ENCODE peak calls at places on chromosome 12, in seven cellular contexts. One of them, this sample, is unnamed.

GRCh38 chr12:111256629-111257434 is 112.1 kb downstream of the PHETA1 start:
- DNase-seq in GM12891: no peak
- DNase-seq in GM12878: no peak
- DNase-seq in SK-N-SH: no peak
- DNase-seq in K562: no peak
- DNase-seq in GM12892: no peak
- DNase-seq in HepG2: no peak
- DNase-seq in this sample: no peak

GRCh38 chr12:50799908-50800307 is 36.0 kb downstream of the ATF1 start:
- DNase-seq in GM12891: no peak
- DNase-seq in GM12878: no peak
- DNase-seq in SK-N-SH: peak; percentile 24
- DNase-seq in K562: no peak
- DNase-seq in GM12892: no peak
- DNase-seq in HepG2: no peak
- DNase-seq in this sample: no peak

GRCh38 chr12:84912191-84913142 is at the start of gene SLC6A15:
- DNase-seq in GM12891: peak; percentile 6
- DNase-seq in GM12878: no peak
- DNase-seq in SK-N-SH: peak; percentile 91
- DNase-seq in K562: no peak
- DNase-seq in GM12892: peak; percentile 6
- DNase-seq in HepG2: no peak
- DNase-seq in this sample: no peak

GRCh38 chr12:84738481-84738972 is 174.1 kb downstream of the SLC6A15 start:
- DNase-seq in GM12891: no peak
- DNase-seq in GM12878: no peak
- DNase-seq in SK-N-SH: no peak
- DNase-seq in K562: no peak
- DNase-seq in GM12892: no peak
- DNase-seq in HepG2: no peak
- DNase-seq in this sample: no peak

GRCh38 chr12:27284751-27285150 is 40.7 kb downstream of the STK38L start:
- DNase-seq in GM12891: no peak
- DNase-seq in GM12878: peak; percentile 89
- DNase-seq in SK-N-SH: no peak
- DNase-seq in K562: no peak
- DNase-seq in GM12892: no peak
- DNase-seq in HepG2: no peak
- DNase-seq in this sample: no peak

GRCh38 chr12:87687362-87687761 is 341.8 kb downstream of the C12orf50 start:
- DNase-seq in GM12891: no peak
- DNase-seq in GM12878: no peak
- DNase-seq in SK-N-SH: no peak
- DNase-seq in K562: no peak
- DNase-seq in GM12892: no peak
- DNase-seq in HepG2: no peak
- DNase-seq in this sample: no peak

GRCh38 chr12:65517656-65518210 is 239.2 kb downstream of the MSRB3 start:
- DNase-seq in GM12891: no peak
- DNase-seq in GM12878: no peak
- DNase-seq in SK-N-SH: no peak
- DNase-seq in K562: no peak
- DNase-seq in GM12892: no peak
- DNase-seq in HepG2: no peak
- DNase-seq in this sample: no peak

GRCh38 chr12:88206636-88207035 is 64.5 kb downstream of the TMTC3 start:
- DNase-seq in GM12891: no peak
- DNase-seq in GM12878: no peak
- DNase-seq in SK-N-SH: no peak
- DNase-seq in K562: no peak
- DNase-seq in GM12892: no peak
- DNase-seq in HepG2: no peak
- DNase-seq in this sample: no peak

GRCh38 chr12:30000401-30000800 is 216.7 kb upstream of the TMTC1 start:
- DNase-seq in GM12891: no peak
- DNase-seq in GM12878: no peak
- DNase-seq in SK-N-SH: no peak
- DNase-seq in K562: no peak
- DNase-seq in GM12892: no peak
- DNase-seq in HepG2: no peak
- DNase-seq in this sample: no peak

GRCh38 chr12:111330800-111331752 is 37.8 kb downstream of the PHETA1 start:
- DNase-seq in GM12891: no peak
- DNase-seq in GM12878: no peak
- DNase-seq in SK-N-SH: no peak
- DNase-seq in K562: peak; percentile 40
- DNase-seq in GM12892: no peak
- DNase-seq in HepG2: peak; percentile 59
- DNase-seq in this sample: no peak

GRCh38 chr12:16359512-16360491 is 12.4 kb downstream of the MGST1 start:
- DNase-seq in GM12891: no peak
- DNase-seq in GM12878: no peak
- DNase-seq in SK-N-SH: peak; percentile 52
- DNase-seq in K562: peak; percentile 53
- DNase-seq in GM12892: no peak
- DNase-seq in HepG2: peak; percentile 56
- DNase-seq in this sample: peak; percentile 85

GRCh38 chr12:51941011-51941561 is 10.4 kb upstream of the ACVR1B start:
- DNase-seq in GM12891: no peak
- DNase-seq in GM12878: no peak
- DNase-seq in SK-N-SH: peak; percentile 77
- DNase-seq in K562: no peak
- DNase-seq in GM12892: no peak
- DNase-seq in HepG2: no peak
- DNase-seq in this sample: no peak

GRCh38 chr12:53101266-53101665 is 2.0 kb upstream of the SOAT2 start:
- DNase-seq in GM12891: no peak
- DNase-seq in GM12878: no peak
- DNase-seq in SK-N-SH: no peak
- DNase-seq in K562: peak; percentile 0
- DNase-seq in GM12892: no peak
- DNase-seq in HepG2: no peak
- DNase-seq in this sample: no peak

GRCh38 chr12:109291531-109292341 is 17.3 kb downstream of the FOXN4 start:
- DNase-seq in GM12891: no peak
- DNase-seq in GM12878: no peak
- DNase-seq in SK-N-SH: peak; percentile 95
- DNase-seq in K562: no peak
- DNase-seq in GM12892: no peak
- DNase-seq in HepG2: no peak
- DNase-seq in this sample: peak; percentile 56

GRCh38 chr12:81146228-81147225 is 68.6 kb downstream of the ACSS3 start:
- DNase-seq in GM12891: no peak
- DNase-seq in GM12878: no peak
- DNase-seq in SK-N-SH: no peak
- DNase-seq in K562: no peak
- DNase-seq in GM12892: no peak
- DNase-seq in HepG2: peak; percentile 87
- DNase-seq in this sample: no peak

GRCh38 chr12:117227000-117227653 is 36.9 kb upstream of the FBXO21 start:
- DNase-seq in GM12891: no peak
- DNase-seq in GM12878: no peak
- DNase-seq in SK-N-SH: no peak
- DNase-seq in K562: no peak
- DNase-seq in GM12892: no peak
- DNase-seq in HepG2: no peak
- DNase-seq in this sample: no peak

DNA sequence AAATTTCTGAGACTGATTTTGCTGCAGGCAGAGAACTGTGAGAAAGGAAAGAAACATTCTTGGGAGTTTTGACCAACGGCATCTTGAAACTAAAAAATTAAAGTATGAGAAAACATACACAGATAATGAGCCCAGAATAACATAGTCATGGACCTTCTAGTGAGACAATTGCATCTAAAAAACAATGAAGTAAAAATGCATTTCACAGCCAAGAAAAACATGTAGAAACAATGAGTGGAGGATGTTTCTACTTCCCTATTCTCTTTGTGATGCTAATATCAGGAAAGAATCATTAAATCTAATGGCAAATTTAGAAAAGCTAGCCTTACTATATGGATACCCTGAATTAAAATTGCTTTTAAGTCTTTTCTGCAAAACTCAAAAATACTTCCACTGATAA is 12.2 kb upstream of the PLEKHG7 start:
- DNase-seq in GM12891: no peak
- DNase-seq in GM12878: no peak
- DNase-seq in SK-N-SH: no peak
- DNase-seq in K562: no peak
- DNase-seq in GM12892: no peak
- DNase-seq in HepG2: no peak
- DNase-seq in this sample: no peak
- TF ChIP-seq TAF1 in GM12891: no peak
- TF ChIP-seq TAF1 in GM12878: no peak
- TF ChIP-seq TAF1 in SK-N-SH: no peak
- TF ChIP-seq TAF1 in K562: no peak
- TF ChIP-seq TAF1 in GM12892: no peak
- TF ChIP-seq TAF1 in HepG2: no peak
- TF ChIP-seq TAF1 in this sample: no peak

GRCh38 chr12:112380663-112381420 is 1.4 kb downstream of the HECTD4 start:
- DNase-seq in GM12891: no peak
- DNase-seq in GM12878: no peak
- DNase-seq in SK-N-SH: peak; percentile 65
- DNase-seq in K562: no peak
- DNase-seq in GM12892: no peak
- DNase-seq in HepG2: no peak
- DNase-seq in this sample: peak; percentile 63
- TF ChIP-seq TAF1 in GM12891: no peak
- TF ChIP-seq TAF1 in GM12878: no peak
- TF ChIP-seq TAF1 in SK-N-SH: no peak
- TF ChIP-seq TAF1 in K562: no peak
- TF ChIP-seq TAF1 in GM12892: no peak
- TF ChIP-seq TAF1 in HepG2: no peak
- TF ChIP-seq TAF1 in this sample: no peak

GRCh38 chr12:116104167-116104750 is 173.2 kb downstream of the MED13L start:
- DNase-seq in GM12891: no peak
- DNase-seq in GM12878: no peak
- DNase-seq in SK-N-SH: no peak
- DNase-seq in K562: no peak
- DNase-seq in GM12892: no peak
- DNase-seq in HepG2: no peak
- DNase-seq in this sample: no peak
- TF ChIP-seq TAF1 in GM12891: no peak
- TF ChIP-seq TAF1 in GM12878: no peak
- TF ChIP-seq TAF1 in SK-N-SH: no peak
- TF ChIP-seq TAF1 in K562: no peak
- TF ChIP-seq TAF1 in GM12892: no peak
- TF ChIP-seq TAF1 in HepG2: no peak
- TF ChIP-seq TAF1 in this sample: no peak

DNA sequence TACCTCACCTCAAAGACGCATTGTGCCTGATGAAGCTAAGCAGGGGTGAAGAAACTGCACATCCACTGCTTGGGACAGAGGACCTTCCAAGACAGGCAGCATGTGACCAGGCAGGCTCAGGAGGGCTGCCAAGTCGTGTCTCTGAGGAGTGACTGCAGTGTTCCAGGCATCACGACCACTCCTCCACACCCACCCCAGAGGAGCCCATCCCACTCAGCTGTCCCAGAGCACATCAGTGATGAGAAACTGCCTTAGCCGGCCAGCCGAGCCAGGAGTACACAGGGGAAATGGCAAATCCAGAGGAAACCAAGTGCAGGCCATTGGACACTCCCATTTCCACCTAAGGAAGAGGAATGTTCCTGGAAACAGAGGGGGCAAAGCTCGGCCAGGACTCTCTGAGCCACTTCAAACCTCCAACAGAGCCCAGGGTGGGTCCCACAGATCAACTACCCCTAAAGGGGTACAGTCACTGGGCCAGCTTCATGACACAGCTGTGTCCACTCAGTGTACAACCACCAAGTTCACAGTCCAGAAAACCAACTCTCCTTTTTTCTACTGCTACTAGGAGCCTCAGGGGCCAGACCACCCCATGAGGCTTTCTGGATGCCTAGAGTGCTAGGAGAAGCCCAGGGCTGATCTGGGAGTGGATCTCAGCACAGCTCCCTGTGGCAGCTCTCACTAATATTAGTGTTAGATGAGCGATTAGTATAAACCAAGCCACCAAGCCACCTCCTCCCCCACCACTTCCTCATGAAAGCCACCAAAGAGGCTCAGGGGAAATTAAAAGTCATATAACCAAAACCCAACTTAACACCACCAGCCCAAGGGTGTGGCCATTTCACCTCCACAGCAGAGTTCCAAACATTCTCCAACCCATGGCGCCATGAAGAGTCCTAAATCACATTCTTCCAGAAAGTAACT is 15.4 kb downstream of the PXN start:
- DNase-seq in GM12891: no peak
- DNase-seq in GM12878: no peak
- DNase-seq in SK-N-SH: no peak
- DNase-seq in K562: no peak
- DNase-seq in GM12892: no peak
- DNase-seq in HepG2: no peak
- DNase-seq in this sample: no peak
- TF ChIP-seq TAF1 in GM12891: no peak
- TF ChIP-seq TAF1 in GM12878: no peak
- TF ChIP-seq TAF1 in SK-N-SH: no peak
- TF ChIP-seq TAF1 in K562: no peak
- TF ChIP-seq TAF1 in GM12892: no peak
- TF ChIP-seq TAF1 in HepG2: no peak
- TF ChIP-seq TAF1 in this sample: no peak

DNA sequence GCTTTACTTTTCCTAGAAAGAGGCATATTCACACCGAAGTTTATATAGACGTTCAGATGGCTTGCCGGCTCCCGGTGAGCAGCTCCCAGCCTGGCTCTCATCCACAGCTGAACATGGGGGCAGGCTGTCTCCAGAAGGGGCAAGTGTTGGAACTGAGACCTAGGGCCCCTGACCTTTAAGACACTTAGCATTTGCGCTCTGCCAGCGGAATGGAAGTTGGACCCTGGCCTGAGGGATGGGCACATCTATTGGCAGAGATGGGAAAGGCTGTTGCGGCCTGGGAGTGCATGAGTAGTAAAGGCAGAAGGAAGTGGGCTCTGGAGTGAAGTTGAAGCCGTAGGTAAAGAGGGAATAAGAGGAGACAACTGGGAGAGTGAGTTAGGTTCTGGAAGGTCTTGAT is 54.2 kb upstream of the TSPAN9 start:
- DNase-seq in GM12891: no peak
- DNase-seq in GM12878: no peak
- DNase-seq in SK-N-SH: no peak
- DNase-seq in K562: no peak
- DNase-seq in GM12892: no peak
- DNase-seq in HepG2: no peak
- DNase-seq in this sample: no peak
- TF ChIP-seq TAF1 in GM12891: no peak
- TF ChIP-seq TAF1 in GM12878: no peak
- TF ChIP-seq TAF1 in SK-N-SH: no peak
- TF ChIP-seq TAF1 in K562: no peak
- TF ChIP-seq TAF1 in GM12892: no peak
- TF ChIP-seq TAF1 in HepG2: no peak
- TF ChIP-seq TAF1 in this sample: no peak